ENCODE peak calls at places on chromosome 20, in five cellular contexts. X is neural progenitor cell, M is PC-3, I is HCT116, O is MM.1S. Q is an unnamed sample.

GRCh38 chr20:61537239-61537638 is 285.2 kb downstream of the CDH4 start:
- DNase-seq in M (no peak), X (no peak), I (no peak), O (no peak), Q (no peak)

GRCh38 chr20:9022361-9022760 is 46.5 kb upstream of the PLCB4 start:
- DNase-seq in O (no peak), X (no peak), I (no peak), M (no peak), Q (no peak)

GRCh38 chr20:38764563-38765355 is 16.5 kb downstream of the ACTR5 start:
- DNase-seq in I (peak; percentile 87), M (peak; percentile 88), X (no peak), O (no peak), Q (peak; percentile 97)

GRCh38 chr20:37209193-37209592 is 29.8 kb upstream of the MROH8 start:
- DNase-seq in O (no peak), M (no peak), I (no peak), X (no peak), Q (no peak)

GRCh38 chr20:60214901-60215522 is 256.8 kb downstream of the CDH26 start:
- DNase-seq in X (no peak), O (no peak), I (no peak), M (no peak), Q (no peak)

GRCh38 chr20:47150403-47151152 is 205.9 kb downstream of the ZMYND8 start:
- DNase-seq in M (peak; percentile 82), O (peak; percentile 7), X (peak; percentile 91), I (peak; percentile 75), Q (peak; percentile 85)

GRCh38 chr20:52943185-52943841 is 28.8 kb upstream of the TSHZ2 start:
- DNase-seq in I (no peak), O (no peak), X (no peak), M (peak; percentile 12), Q (peak; percentile 82)

GRCh38 chr20:63176035-63176434 is 39.9 kb downstream of the YTHDF1 start:
- DNase-seq in I (no peak), O (no peak), M (no peak), X (peak; percentile 84), Q (peak; percentile 32)

GRCh38 chr20:63330940-63331339 is 30.2 kb downstream of the CHRNA4 start:
- DNase-seq in I (no peak), O (no peak), M (no peak), X (peak; percentile 62), Q (no peak)

GRCh38 chr20:10074513-10074912 is 39.7 kb downstream of the ANKEF1 start:
- DNase-seq in O (no peak), I (peak; percentile 29), M (peak; percentile 96), X (no peak), Q (peak; percentile 98)

GRCh38 chr20:50191566-50192363 is 1.1 kb downstream of the CEBPB start:
- DNase-seq in O (peak; percentile 67), X (peak; percentile 84), M (peak; percentile 58), I (no peak), Q (peak; percentile 77)

GRCh38 chr20:9359561-9360308 is 154.7 kb upstream of the LAMP5 start:
- DNase-seq in I (peak; percentile 46), M (peak; percentile 78), X (peak; percentile 60), O (peak; percentile 54), Q (peak; percentile 75)

GRCh38 chr20:22821081-22821480 is 214.0 kb upstream of the SSTR4 start:
- DNase-seq in M (peak; percentile 15), O (no peak), I (no peak), X (no peak), Q (no peak)

GRCh38 chr20:59808729-59809381 is 124.6 kb downstream of the SYCP2 start:
- DNase-seq in M (no peak), O (peak; percentile 85), I (no peak), X (no peak), Q (no peak)

GRCh38 chr20:20195011-20195705 is 142.8 kb downstream of the CFAP61 start:
- DNase-seq in M (no peak), X (no peak), O (no peak), I (no peak), Q (no peak)

GRCh38 chr20:22428051-22428450 is 156.3 kb downstream of the FOXA2 start:
- DNase-seq in X (no peak), M (peak; percentile 41), O (no peak), I (no peak), Q (no peak)

GRCh38 chr20:37849169-37849568 is 53.8 kb upstream of the VSTM2L start:
- DNase-seq in I (no peak), M (no peak), X (no peak), O (no peak), Q (no peak)

GRCh38 chr20:53654932-53655674 is 61.5 kb upstream of the ZNF217 start:
- DNase-seq in M (peak; percentile 33), O (peak; percentile 29), X (no peak), I (no peak), Q (peak; percentile 26)

GRCh38 chr20:40081653-40082052 is 607.4 kb downstream of the MAFB start:
- DNase-seq in I (no peak), M (no peak), X (no peak), O (peak; percentile 34), Q (no peak)

GRCh38 chr20:45835230-45836224 is 1.9 kb downstream of the SNX21 start:
- DNase-seq in O (no peak), X (no peak), I (no peak), M (peak; percentile 95), Q (peak; percentile 95)

GRCh38 chr20:61936701-61937131 is 129.0 kb downstream of the TAF4 start:
- DNase-seq in O (no peak), M (no peak), I (no peak), X (no peak), Q (no peak)

GRCh38 chr20:829531-829930 is 4.0 kb upstream of the FAM110A start:
- DNase-seq in I (no peak), X (no peak), M (no peak), O (no peak), Q (peak; percentile 57)

GRCh38 chr20:50913976-50914375 is 17.3 kb downstream of the ADNP start:
- DNase-seq in M (peak; percentile 67), I (no peak), X (no peak), O (no peak), Q (peak; percentile 80)

GRCh38 chr20:7113577-7114466 is 346.3 kb downstream of the BMP2 start:
- DNase-seq in X (peak; percentile 83), M (peak; percentile 59), O (peak; percentile 48), I (no peak), Q (peak; percentile 40)

GRCh38 chr20:5056801-5057599 is 55.7 kb upstream of the SLC23A2 start:
- DNase-seq in X (no peak), O (peak; percentile 77), M (peak; percentile 71), I (peak; percentile 26), Q (peak; percentile 65)

GRCh38 chr20:36744764-36745191 is 1.1 kb downstream of the NDRG3 start:
- DNase-seq in X (peak; percentile 21), I (no peak), M (peak; percentile 68), O (no peak), Q (peak; percentile 79)

GRCh38 chr20:23082846-23083552 is 3.1 kb downstream of the CD93 start:
- DNase-seq in M (no peak), X (no peak), O (no peak), I (no peak), Q (no peak)

GRCh38 chr20:56414842-56415765 is 3.0 kb downstream of the CASS4 start:
- DNase-seq in I (no peak), X (no peak), O (no peak), M (no peak), Q (peak; percentile 87)

GRCh38 chr20:24098886-24099285 is 110.3 kb upstream of the GGTLC1 start:
- DNase-seq in M (peak; percentile 81), O (no peak), I (no peak), X (no peak), Q (peak; percentile 74)

GRCh38 chr20:62365814-62366369 is 1.2 kb downstream of the LAMA5 start:
- DNase-seq in X (peak; percentile 59), I (no peak), M (peak; percentile 91), O (no peak), Q (no peak)

GRCh38 chr20:42678895-42679294 is 510.8 kb downstream of the PTPRT start:
- DNase-seq in I (no peak), X (peak; percentile 46), M (no peak), O (no peak), Q (no peak)

GRCh38 chr20:44463466-44463865 is 12.2 kb upstream of the TTPAL start:
- DNase-seq in I (no peak), M (no peak), X (no peak), O (no peak), Q (no peak)

GRCh38 chr20:44461142-44461802 is 14.4 kb upstream of the TTPAL start:
- DNase-seq in I (no peak), X (no peak), O (no peak), M (peak; percentile 31), Q (no peak)

GRCh38 chr20:44460795-44461141 is 14.9 kb upstream of the TTPAL start:
- DNase-seq in O (peak; percentile 37), X (peak; percentile 46), I (peak; percentile 31), M (peak; percentile 72), Q (peak; percentile 72)

GRCh38 chr20:44464514-44464913 is 11.2 kb upstream of the TTPAL start:
- DNase-seq in I (no peak), O (no peak), M (peak; percentile 85), X (no peak), Q (peak; percentile 28)

GRCh38 chr20:44461803-44462174 is 13.9 kb upstream of the TTPAL start:
- DNase-seq in X (no peak), M (no peak), I (no peak), O (no peak), Q (no peak)
- H3K9ac ChIP-seq in X (no peak overlapping the region), M (no peak overlapping the region), I (no peak overlapping the region), O (no peak overlapping the region), Q (no peak overlapping the region)

DNA sequence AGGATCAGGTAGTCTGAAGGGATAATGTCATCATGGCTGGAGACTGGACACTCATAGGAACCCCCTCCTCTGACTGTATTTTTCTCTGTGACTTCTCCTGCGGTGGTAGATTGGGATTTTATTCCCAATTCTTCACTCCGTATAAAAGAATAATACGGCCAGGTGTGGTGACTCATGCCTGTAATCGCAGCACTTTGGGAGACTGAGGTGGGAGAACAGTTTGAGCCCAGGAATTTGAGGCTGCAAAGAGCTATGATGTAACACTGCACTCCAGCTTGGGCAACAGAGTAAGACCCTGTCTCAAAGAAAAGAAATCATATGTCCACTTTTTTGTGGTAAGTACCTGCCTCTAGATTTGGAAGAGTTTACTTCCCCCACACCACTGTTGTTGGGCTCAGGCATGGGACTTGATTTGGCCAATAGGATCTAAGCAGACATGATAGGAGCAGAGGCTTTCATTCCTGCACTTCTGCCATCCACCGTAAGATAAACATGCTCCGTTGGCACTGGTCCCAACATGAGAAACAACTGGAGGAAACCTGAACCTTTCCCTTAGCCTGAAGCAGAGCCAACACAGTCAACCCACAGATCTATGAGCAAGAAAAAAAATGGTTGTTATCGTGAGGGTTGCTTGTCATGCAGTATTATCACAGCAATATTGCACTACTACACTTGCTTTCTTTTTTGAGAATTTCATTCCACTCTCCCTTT is 82.0 kb downstream of the JPH2 start:
- DNase-seq in I (no peak), M (peak; percentile 84), X (no peak), O (no peak), Q (peak; percentile 47)
- TF ChIP-seq EZH2phosphoT487 in I (no peak), M (no peak), X (no peak), O (no peak), Q (no peak)

DNA sequence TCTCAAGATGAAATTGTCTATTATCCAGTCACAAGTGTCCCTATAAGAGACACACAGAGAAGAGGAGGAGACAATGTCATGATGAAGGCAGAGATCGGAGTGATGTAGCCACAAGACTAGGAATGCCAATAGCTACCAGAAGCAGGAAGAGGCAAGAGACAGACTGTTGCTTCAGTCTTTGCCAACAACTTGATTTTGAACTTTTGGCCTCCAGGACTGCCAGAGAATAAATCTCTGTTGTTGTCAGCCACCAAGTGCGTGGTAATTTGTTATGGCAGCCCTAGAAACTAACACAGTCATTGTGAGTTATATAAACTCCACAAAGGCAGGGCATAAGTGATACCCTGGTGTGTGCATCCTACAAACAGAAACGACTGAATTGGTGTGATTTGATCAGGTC is 517.0 kb downstream of the BTBD3 start:
- DNase-seq in I (no peak), X (no peak), O (no peak), M (no peak), Q (no peak)
- H3K9ac ChIP-seq in I (no peak overlapping the region), X (no peak overlapping the region), O (no peak overlapping the region), M (no peak overlapping the region), Q (no peak overlapping the region)

GRCh38 chr20:15375836-15376235 is 1038.4 kb upstream of the FLRT3 start:
- DNase-seq in I (no peak), M (no peak), O (no peak), X (no peak), Q (no peak)
- TF ChIP-seq EZH2phosphoT487 in I (no peak), M (no peak), O (no peak), X (no peak), Q (no peak)

Q was measured in GM23248.